ENCODE peak calls at places on chromosomes 2 and 18, in six cellular contexts. S is stomach; B is HCT116; A is DND-41; I is CD4-positive, alpha-beta T cell; K is cardiac muscle cell. N is an unnamed sample.

GRCh38 chr2:111200333-111200879 is 79.7 kb downstream of the BCL2L11 start:
- DNase-seq in S (no peak), B (no peak), A (no peak), I (no peak), K (no peak), N (no peak)

GRCh38 chr2:19140463-19141208 is 217.8 kb downstream of the OSR1 start:
- DNase-seq in S (no peak), B (peak), A (no peak), I (no peak), K (peak), N (no peak)

GRCh38 chr18:40159141-40160017 is 1795.7 kb upstream of the PIK3C3 start:
- DNase-seq in S (no peak), B (peak), A (no peak), I (no peak), K (peak), N (no peak)

GRCh38 chr2:75098856-75099255 is 100.5 kb downstream of the TACR1 start:
- DNase-seq in S (no peak), B (no peak), A (peak), I (no peak), K (peak), N (no peak)

GRCh38 chr18:26089247-26090129 is 925 bp downstream of the SS18 start:
- DNase-seq in S (no peak), B (no peak), A (peak), I (no peak), K (peak), N (peak)

GRCh38 chr2:120330946-120331822 is 14.8 kb upstream of the INHBB start:
- DNase-seq in S (no peak), B (no peak), A (no peak), I (no peak), K (no peak), N (no peak)

GRCh38 chr2:37394263-37394662 is 49.8 kb downstream of the QPCT start:
- DNase-seq in S (no peak), B (no peak), A (no peak), I (no peak), K (no peak), N (no peak)

GRCh38 chr2:138780451-138780880 is 276 bp upstream of the NXPH2 start:
- DNase-seq in S (no peak), B (no peak), A (no peak), I (no peak), K (no peak), N (no peak)

GRCh38 chr2:162636206-162636728 is 202.3 kb downstream of the KCNH7 start:
- DNase-seq in S (no peak), B (no peak), A (no peak), I (no peak), K (no peak), N (no peak)

GRCh38 chr2:73237168-73237567 is 3.1 kb downstream of the CCT7 start:
- DNase-seq in S (no peak), B (no peak), A (no peak), I (no peak), K (no peak), N (no peak)

GRCh38 chr2:129876576-129876975 is 102.9 kb upstream of the RAB6C start:
- DNase-seq in S (peak), B (no peak), A (no peak), I (no peak), K (no peak), N (no peak)

GRCh38 chr2:237720962-237721361 is 77.6 kb upstream of the RBM44 start:
- DNase-seq in S (no peak), B (no peak), A (no peak), I (no peak), K (peak), N (no peak)

GRCh38 chr2:234716271-234716670 is 219.4 kb upstream of the ARL4C start:
- DNase-seq in S (no peak), B (no peak), A (no peak), I (no peak), K (no peak), N (no peak)

GRCh38 chr2:209511637-209512036 is 87.8 kb downstream of the MAP2 start:
- DNase-seq in S (no peak), B (no peak), A (no peak), I (no peak), K (no peak), N (no peak)

GRCh38 chr2:72034353-72035095 is 113.1 kb downstream of the CYP26B1 start:
- DNase-seq in S (no peak), B (no peak), A (no peak), I (no peak), K (no peak), N (no peak)

GRCh38 chr18:57974585-57974984 is 69.4 kb upstream of the NEDD4L start:
- DNase-seq in S (no peak), B (no peak), A (no peak), I (no peak), K (no peak), N (no peak)

GRCh38 chr18:57973889-57974288 is 70.1 kb upstream of the NEDD4L start:
- DNase-seq in S (no peak), B (no peak), A (no peak), I (no peak), K (no peak), N (no peak)

GRCh38 chr18:57976230-57976773 is 67.7 kb upstream of the NEDD4L start:
- DNase-seq in S (no peak), B (no peak), A (no peak), I (no peak), K (no peak), N (no peak)

GRCh38 chr18:57980573-57981348 is 63.3 kb upstream of the NEDD4L start:
- DNase-seq in S (no peak), B (no peak), A (no peak), I (no peak), K (no peak), N (no peak)

DNA sequence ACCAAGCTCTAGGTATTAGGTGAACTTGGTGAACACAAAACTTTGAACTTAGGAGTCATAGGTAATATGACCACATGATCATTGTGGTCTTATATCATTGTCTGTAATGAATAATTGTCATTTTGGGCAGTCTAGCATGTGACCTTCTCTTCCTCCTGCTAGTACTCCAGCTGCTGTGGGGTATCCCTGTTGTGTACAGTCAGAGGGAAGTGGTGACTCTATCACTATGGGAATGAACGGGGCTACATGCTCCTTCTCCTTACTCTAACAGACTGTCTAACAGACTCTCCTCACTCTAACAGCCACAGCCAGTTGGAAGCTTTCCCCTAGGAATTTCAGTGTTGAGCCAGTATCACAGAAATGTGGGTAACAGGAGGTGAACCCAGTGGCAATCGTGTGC is 68.2 kb upstream of the NEDD4L start:
- DNase-seq in S (no peak), B (no peak), A (no peak), I (no peak), K (no peak), N (no peak)
- H3K27ac ChIP-seq in S (peak), B (no peak), A (no peak), I (no peak), K (no peak), N (no peak)

GRCh38 chr2:11829324-11829946 is 83.0 kb downstream of the LPIN1 start:
- DNase-seq in S (peak), B (peak), A (peak), I (peak), K (peak), N (peak)

GRCh38 chr2:11828933-11829323 is 82.5 kb downstream of the LPIN1 start:
- DNase-seq in S (no peak), B (no peak), A (no peak), I (no peak), K (no peak), N (no peak)

GRCh38 chr2:11824901-11825592 is 78.6 kb downstream of the LPIN1 start:
- DNase-seq in S (no peak), B (no peak), A (no peak), I (no peak), K (peak), N (no peak)

GRCh38 chr2:11829947-11830707 is 83.7 kb downstream of the LPIN1 start:
- DNase-seq in S (peak), B (peak), A (peak), I (peak), K (peak), N (peak)

GRCh38 chr2:11827547-11827946 is 81.1 kb downstream of the LPIN1 start:
- DNase-seq in S (no peak), B (no peak), A (no peak), I (no peak), K (no peak), N (no peak)
- H3K27ac ChIP-seq in S (no peak), B (no peak), A (no peak), I (no peak), K (no peak), N (no peak)

DNA sequence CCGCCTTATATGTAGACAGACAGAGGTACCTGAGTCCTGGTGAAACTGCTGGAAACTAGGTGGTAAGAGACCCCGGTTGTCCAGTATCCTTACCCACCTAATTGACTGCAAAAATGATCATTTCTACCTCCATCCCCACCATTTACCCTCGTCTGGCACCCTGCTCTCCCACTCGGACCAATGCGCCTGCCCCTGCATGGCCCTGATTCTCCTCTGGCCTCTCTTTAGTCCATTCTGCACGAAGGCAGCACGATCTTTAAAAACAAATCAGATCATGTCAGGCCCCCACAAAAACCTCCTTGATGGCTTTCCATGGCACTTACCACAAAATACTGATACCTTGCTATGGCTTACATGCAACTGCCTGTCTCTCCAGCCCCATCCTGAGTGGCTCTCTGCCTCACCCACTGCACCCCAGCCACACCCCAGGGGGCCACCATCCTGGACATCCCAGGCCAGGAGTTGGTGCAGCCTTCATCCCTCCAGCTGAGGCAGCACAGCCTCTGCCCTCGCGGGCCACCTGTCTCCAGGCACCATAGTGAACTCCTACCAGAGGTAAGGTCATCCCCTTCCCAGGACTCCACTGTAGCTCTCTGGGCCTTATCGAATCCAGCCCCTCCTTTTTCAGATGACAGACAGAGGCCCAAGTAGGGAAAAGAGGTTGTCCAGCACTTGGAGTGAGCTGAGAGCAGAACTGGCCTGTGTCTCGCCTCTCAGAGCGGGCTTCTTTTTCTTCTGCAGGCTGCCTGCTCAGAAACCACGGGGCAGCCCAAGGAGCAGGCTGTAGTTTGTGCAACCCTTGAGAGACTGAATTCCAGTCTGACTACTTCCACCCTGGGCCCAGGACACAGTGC is 12.3 kb upstream of the CIB4 start:
- DNase-seq in S (peak), B (no peak), A (no peak), I (no peak), K (no peak), N (no peak)
- H3K27ac ChIP-seq in S (peak), B (no peak), A (no peak), I (no peak), K (peak), N (no peak)

DNA sequence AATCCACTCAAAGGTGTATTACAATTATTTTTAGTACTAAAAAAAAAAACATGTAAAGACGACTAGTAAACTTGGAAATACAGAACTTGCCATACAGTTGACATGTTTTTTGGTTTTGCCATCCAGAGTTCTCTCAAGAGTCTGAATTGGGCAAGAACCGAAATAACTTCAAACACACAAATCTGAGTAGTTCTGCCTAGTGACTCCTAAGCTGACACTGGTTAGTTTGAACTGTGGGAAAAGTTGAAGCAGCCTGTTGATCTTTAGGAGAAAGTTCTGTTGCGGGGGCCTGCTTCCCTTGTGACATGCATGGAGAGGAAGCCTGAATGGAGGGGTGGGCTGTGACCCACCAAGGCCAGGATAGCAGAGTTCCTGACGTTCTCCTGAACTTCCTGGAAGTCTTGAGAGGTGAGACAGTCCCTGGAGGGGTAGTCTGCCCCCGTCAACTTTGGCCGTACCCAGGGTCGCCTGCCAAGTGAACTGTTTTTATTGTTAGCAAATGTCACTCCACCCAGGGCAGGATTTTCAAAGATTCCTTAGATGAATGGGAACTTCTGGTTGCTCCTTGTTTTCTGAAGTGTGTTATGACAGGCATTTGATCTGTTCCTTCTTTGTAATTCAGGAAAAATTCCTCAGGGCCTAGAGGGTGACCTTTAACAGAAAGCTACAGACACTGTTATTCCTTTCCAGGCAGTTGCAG is 85.6 kb upstream of the SPTBN1 start:
- DNase-seq in S (no peak), B (no peak), A (no peak), I (no peak), K (peak), N (no peak)
- H3K27ac ChIP-seq in S (peak), B (no peak), A (no peak), I (no peak), K (no peak), N (no peak)

GRCh38 chr2:190334479-190335224 is 8.7 kb upstream of the INPP1 start:
- DNase-seq in S (no peak), B (no peak), A (no peak), I (no peak), K (peak), N (no peak)
- H3K27ac ChIP-seq in S (no peak), B (no peak), A (no peak), I (no peak), K (no peak), N (no peak)

GRCh38 chr2:65025453-65026128 is 30.6 kb upstream of the CEP68 start:
- DNase-seq in S (no peak), B (no peak), A (no peak), I (no peak), K (no peak), N (no peak)
- H3K27ac ChIP-seq in S (no peak), B (no peak), A (no peak), I (no peak), K (no peak), N (no peak)

GRCh38 chr18:58954986-58955385 is 90.3 kb downstream of the ZNF532 start:
- DNase-seq in S (no peak), B (no peak), A (no peak), I (no peak), K (no peak), N (no peak)
- H3K27ac ChIP-seq in S (no peak), B (no peak), A (no peak), I (no peak), K (no peak), N (no peak)

GRCh38 chr2:106997204-106997603 is 111.2 kb upstream of the ST6GAL2 start:
- DNase-seq in S (no peak), B (no peak), A (no peak), I (no peak), K (no peak), N (no peak)

GRCh38 chr2:107001081-107001480 is 115.1 kb upstream of the ST6GAL2 start:
- DNase-seq in S (no peak), B (no peak), A (no peak), I (no peak), K (peak), N (no peak)

GRCh38 chr2:106991866-106992265 is 105.9 kb upstream of the ST6GAL2 start:
- DNase-seq in S (no peak), B (no peak), A (no peak), I (no peak), K (no peak), N (no peak)

GRCh38 chr2:106995560-106995959 is 109.6 kb upstream of the ST6GAL2 start:
- DNase-seq in S (no peak), B (no peak), A (no peak), I (no peak), K (peak), N (no peak)

GRCh38 chr2:106996136-106996769 is 110.3 kb upstream of the ST6GAL2 start:
- DNase-seq in S (no peak), B (no peak), A (no peak), I (no peak), K (no peak), N (no peak)
- H3K27ac ChIP-seq in S (no peak), B (no peak), A (no peak), I (no peak), K (no peak), N (no peak)

GRCh38 chr2:106117882-106118684 is 76.0 kb downstream of the UXS1 start:
- DNase-seq in S (peak), B (no peak), A (no peak), I (no peak), K (no peak), N (no peak)

GRCh38 chr2:106115665-106116064 is 78.4 kb downstream of the UXS1 start:
- DNase-seq in S (no peak), B (no peak), A (no peak), I (no peak), K (no peak), N (no peak)

GRCh38 chr2:106119074-106119473 is 75.0 kb downstream of the UXS1 start:
- DNase-seq in S (no peak), B (no peak), A (no peak), I (no peak), K (no peak), N (no peak)

GRCh38 chr2:106116248-106116647 is 77.9 kb downstream of the UXS1 start:
- DNase-seq in S (no peak), B (no peak), A (no peak), I (no peak), K (no peak), N (no peak)

DNA sequence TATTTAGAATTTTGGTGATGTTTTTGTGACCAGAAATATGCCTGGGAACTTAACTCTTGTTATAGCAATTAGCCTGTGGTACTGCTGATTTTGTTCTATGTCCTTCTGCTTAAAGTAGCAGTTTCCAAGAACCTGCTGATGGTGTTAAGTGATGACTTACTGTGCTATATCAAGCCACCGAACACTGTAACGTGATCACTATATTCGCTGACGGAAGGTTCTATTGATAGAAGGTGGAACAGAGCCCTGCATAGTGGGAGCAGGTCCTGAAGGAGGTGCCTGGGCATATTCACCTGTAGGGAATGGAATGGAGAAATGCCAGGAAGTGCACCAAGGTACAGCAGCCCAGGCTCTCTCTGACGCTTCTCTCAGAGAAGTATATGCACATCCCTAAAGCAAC is 76.8 kb downstream of the UXS1 start:
- DNase-seq in S (no peak), B (no peak), A (no peak), I (no peak), K (no peak), N (no peak)
- H3K27ac ChIP-seq in S (no peak), B (no peak), A (no peak), I (no peak), K (peak), N (no peak)

DNA sequence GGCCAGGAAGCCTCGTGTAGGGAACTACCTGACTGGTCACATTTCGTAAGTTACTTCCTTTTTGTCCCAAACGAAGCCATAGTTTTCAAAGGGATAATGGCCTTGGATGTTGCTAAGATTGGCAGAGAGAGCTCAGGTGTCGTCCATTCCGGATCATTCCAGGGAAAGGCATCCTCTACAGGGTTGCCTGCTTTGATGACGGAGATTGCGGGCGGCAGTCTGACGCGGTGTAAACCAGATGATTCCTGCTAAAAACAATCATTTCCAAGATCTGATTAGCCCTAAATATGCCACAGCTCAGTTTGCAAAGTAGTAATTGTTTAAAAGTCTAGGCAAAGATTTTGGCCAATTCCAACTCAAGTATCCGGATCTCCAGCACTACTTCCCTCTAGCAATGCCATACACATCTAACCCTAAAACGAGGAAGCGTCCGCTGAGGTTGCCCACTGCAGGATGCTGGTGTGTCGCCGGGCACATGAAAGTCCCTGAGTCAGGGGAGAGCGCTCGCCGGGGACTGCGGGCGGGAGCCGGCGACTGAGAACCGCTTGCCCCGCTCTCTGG is 624 bp upstream of the MALT1 start:
- DNase-seq in S (no peak), B (peak), A (no peak), I (no peak), K (no peak), N (no peak)
- H3K27ac ChIP-seq in S (peak), B (peak), A (peak), I (peak), K (peak), N (peak)